ENCODE peak calls at places on chromosome 20, in seven cellular contexts. R, L, Y, C, F, S and M are unnamed samples.

GRCh38 chr20:48959902-48960550 is 38.5 kb downstream of the ARFGEF2 start:
- DNase-seq in R (no peak), L (no peak), Y (no peak), C (no peak), F (no peak), S (no peak), M (no peak)

GRCh38 chr20:63531686-63532448 is 5.3 kb downstream of the PTK6 start:
- DNase-seq in R (no peak), L (no peak), Y (no peak), C (no peak), F (no peak), S (peak; percentile 32), M (no peak)

GRCh38 chr20:32522775-32523612 is 62.1 kb downstream of the NOL4L start:
- DNase-seq in R (no peak), L (no peak), Y (no peak), C (peak; percentile 21), F (no peak), S (no peak), M (no peak)

GRCh38 chr20:36297656-36298055 is 8.5 kb upstream of the DLGAP4 start:
- DNase-seq in R (no peak), L (no peak), Y (no peak), C (no peak), F (no peak), S (no peak), M (no peak)

GRCh38 chr20:14583413-14583812 is 246.0 kb upstream of the FLRT3 start:
- DNase-seq in R (no peak), L (no peak), Y (no peak), C (no peak), F (no peak), S (no peak), M (no peak)

GRCh38 chr20:36875702-36876472 is at the start of gene TLDC2:
- DNase-seq in R (no peak), L (no peak), Y (no peak), C (no peak), F (no peak), S (no peak), M (no peak)

GRCh38 chr20:1381753-1382591 is 10.9 kb downstream of the FKBP1A start:
- DNase-seq in R (no peak), L (no peak), Y (no peak), C (peak; percentile 56), F (no peak), S (no peak), M (peak; percentile 37)

GRCh38 chr20:7790189-7790588 is 150.1 kb downstream of the HAO1 start:
- DNase-seq in R (no peak), L (no peak), Y (peak; percentile 15), C (peak; percentile 76), F (no peak), S (no peak), M (no peak)

GRCh38 chr20:3677733-3678132 is 4.1 kb downstream of the ADAM33 start:
- DNase-seq in R (no peak), L (no peak), Y (peak; percentile 16), C (peak; percentile 70), F (no peak), S (peak; percentile 80), M (peak; percentile 87)

GRCh38 chr20:60107621-60108020 is 149.4 kb downstream of the CDH26 start:
- DNase-seq in R (no peak), L (no peak), Y (no peak), C (no peak), F (no peak), S (no peak), M (no peak)

GRCh38 chr20:41078329-41078728 is 49.7 kb downstream of the TOP1 start:
- DNase-seq in R (no peak), L (no peak), Y (peak; percentile 35), C (peak; percentile 65), F (no peak), S (no peak), M (no peak)

GRCh38 chr20:52410182-52410647 is 218.6 kb upstream of the ZFP64 start:
- DNase-seq in R (peak; percentile 22), L (no peak), Y (no peak), C (peak; percentile 95), F (peak; percentile 56), S (no peak), M (no peak)

GRCh38 chr20:5557123-5557522 is 193.1 kb upstream of the SHLD1 start:
- DNase-seq in R (no peak), L (peak; percentile 66), Y (peak; percentile 12), C (peak; percentile 34), F (peak; percentile 26), S (no peak), M (peak; percentile 34)

GRCh38 chr20:2386516-2387179 is 5.9 kb downstream of the TGM6 start:
- DNase-seq in R (no peak), L (no peak), Y (no peak), C (peak; percentile 49), F (no peak), S (no peak), M (no peak)

GRCh38 chr20:50224553-50225255 is 34.1 kb downstream of the CEBPB start:
- DNase-seq in R (no peak), L (no peak), Y (peak; percentile 74), C (peak; percentile 98), F (no peak), S (peak; percentile 83), M (peak; percentile 76)

GRCh38 chr20:63700199-63701050 is 4.0 kb downstream of the TNFRSF6B start:
- DNase-seq in R (no peak), L (no peak), Y (no peak), C (no peak), F (no peak), S (no peak), M (peak; percentile 84)

GRCh38 chr20:53028337-53029007 is 56.3 kb downstream of the TSHZ2 start:
- DNase-seq in R (no peak), L (no peak), Y (no peak), C (peak; percentile 48), F (no peak), S (no peak), M (no peak)

GRCh38 chr20:23659989-23660837 is 22.5 kb upstream of the CST3 start:
- DNase-seq in R (no peak), L (no peak), Y (peak; percentile 19), C (peak; percentile 44), F (no peak), S (no peak), M (no peak)

GRCh38 chr20:4726710-4727391 is 5.1 kb downstream of the PRND start:
- DNase-seq in R (no peak), L (no peak), Y (peak; percentile 16), C (peak; percentile 70), F (no peak), S (no peak), M (no peak)

GRCh38 chr20:46364670-46365482 is 41.5 kb downstream of the ELMO2 start:
- DNase-seq in R (no peak), L (no peak), Y (no peak), C (no peak), F (no peak), S (no peak), M (no peak)

GRCh38 chr20:46365483-46366215 is 40.8 kb downstream of the ELMO2 start:
- DNase-seq in R (no peak), L (no peak), Y (no peak), C (no peak), F (no peak), S (no peak), M (no peak)

GRCh38 chr20:46367234-46367633 is 39.2 kb downstream of the ELMO2 start:
- DNase-seq in R (no peak), L (no peak), Y (no peak), C (no peak), F (no peak), S (no peak), M (no peak)

GRCh38 chr20:46367967-46368901 is 38.2 kb downstream of the ELMO2 start:
- DNase-seq in R (no peak), L (no peak), Y (no peak), C (no peak), F (no peak), S (no peak), M (no peak)

DNA sequence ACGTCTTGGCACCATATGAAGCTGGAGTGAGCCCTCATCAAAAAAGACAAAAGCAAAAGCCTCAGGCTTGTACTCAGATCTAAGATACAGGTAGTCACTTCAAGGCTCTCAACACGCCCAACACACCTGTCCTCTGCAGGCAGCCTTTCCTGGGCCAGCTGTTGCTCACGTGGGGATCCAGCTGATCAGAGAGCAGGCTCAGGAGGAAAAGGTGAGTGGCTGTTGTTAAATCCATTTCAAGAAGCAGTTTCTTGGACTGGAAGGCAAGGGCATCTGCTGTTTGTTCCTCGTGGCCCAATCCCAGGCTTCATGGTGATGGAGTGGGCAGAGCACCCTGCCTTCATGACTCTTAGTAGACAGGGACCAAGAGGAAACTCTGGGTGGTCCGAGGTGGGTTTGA is 39.6 kb downstream of the ELMO2 start:
- DNase-seq in R (no peak), L (no peak), Y (no peak), C (no peak), F (no peak), S (no peak), M (no peak)
- TF ChIP-seq CTCF in R (no peak), L (no peak), Y (no peak), C (no peak), F (no peak), S (no peak), M (no peak)

DNA sequence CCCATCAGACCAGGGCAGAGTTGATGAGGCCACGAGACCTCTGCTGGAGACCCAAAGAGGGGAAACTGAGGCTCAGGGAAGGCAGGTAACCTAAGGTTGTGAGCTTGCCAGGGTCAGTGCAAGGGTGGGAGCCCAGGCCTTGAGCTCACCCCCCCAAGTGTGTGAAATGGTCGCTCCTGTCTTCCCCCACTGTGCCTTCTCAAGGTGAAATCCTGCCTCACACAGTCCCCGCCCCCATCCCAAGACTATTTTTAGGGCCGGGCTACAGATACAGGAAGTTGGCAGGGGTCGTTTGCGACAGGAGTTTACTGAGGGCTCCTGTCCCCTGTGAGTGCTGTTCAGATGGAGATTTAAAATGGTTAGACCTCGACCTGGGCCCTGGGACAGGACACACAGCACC is 18.7 kb upstream of the GATA5 start:
- DNase-seq in R (no peak), L (no peak), Y (no peak), C (no peak), F (no peak), S (no peak), M (no peak)
- TF ChIP-seq CTCF in R (no peak), L (no peak), Y (no peak), C (no peak), F (no peak), S (no peak), M (no peak)

GRCh38 chr20:34874094-34874654 is 1.5 kb upstream of the GGT7 start:
- DNase-seq in R (no peak), L (peak; percentile 88), Y (peak; percentile 84), C (peak; percentile 87), F (peak; percentile 37), S (no peak), M (no peak)
- TF ChIP-seq CTCF in R (peak; percentile 41), L (peak; percentile 92), Y (peak; percentile 95), C (peak; percentile 99), F (peak; percentile 68), S (peak; percentile 73), M (peak; percentile 92)

DNA sequence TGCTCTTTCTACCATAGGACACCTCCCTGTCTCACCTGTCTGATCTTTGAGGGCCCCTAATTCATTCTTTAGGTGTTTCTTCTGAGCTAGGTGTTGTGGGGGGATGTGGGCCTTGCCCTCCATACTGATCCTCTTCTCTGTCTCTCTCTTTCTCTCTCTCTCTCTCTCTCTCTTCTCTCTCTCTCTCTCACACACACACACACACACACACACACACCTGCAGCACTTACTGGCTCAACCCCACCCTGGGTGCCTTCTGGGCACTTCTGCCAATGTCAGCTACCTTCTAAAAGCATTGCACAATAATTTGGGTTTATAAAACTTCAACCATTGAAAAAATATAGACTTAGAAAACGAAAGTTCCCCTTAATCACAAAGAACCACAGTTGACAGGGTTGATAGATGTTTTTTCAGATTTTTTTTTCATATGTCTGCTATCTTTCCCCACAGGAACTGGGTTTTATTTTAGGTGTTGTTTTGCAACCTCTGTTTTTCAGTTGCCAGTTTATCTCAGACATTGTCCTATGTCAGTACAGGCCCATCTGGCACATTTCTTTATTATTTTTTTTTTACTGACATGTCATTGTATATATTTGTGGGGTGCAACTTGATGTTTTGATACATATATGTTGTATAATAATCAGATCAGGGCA is 28.1 kb downstream of the PKIG start:
- DNase-seq in R (no peak), L (no peak), Y (no peak), C (no peak), F (peak; percentile 13), S (no peak), M (no peak)
- TF ChIP-seq CTCF in R (no peak), L (no peak), Y (no peak), C (no peak), F (no peak), S (no peak), M (no peak)